ENCODE peak calls at places on chromosome 5, in ten cellular contexts. One of them, this sample, is unnamed.
A peak's percentile ranks its signal among the peaks of the same experiment; 100 is the strongest.

GRCh38 chr5:126552614-126553013 is 42.4 kb downstream of the ALDH7A1 start:
- DNase-seq in SK-N-SH: no peak
- DNase-seq in epithelial cell of proximal tubule: no peak
- DNase-seq in GM13977: no peak
- DNase-seq in GM13976: no peak
- DNase-seq in tibial artery: no peak
- DNase-seq in mesothelial cell of epicardium: no peak
- DNase-seq in AG10803: no peak
- DNase-seq in brain microvascular endothelial cell: no peak
- DNase-seq in cardiac fibroblast: no peak
- DNase-seq in this sample: no peak

GRCh38 chr5:44887722-44888121 is 79.0 kb downstream of the MRPS30 start:
- DNase-seq in GM13976: no peak
- DNase-seq in GM13977: peak; percentile 12
- DNase-seq in tibial artery: no peak
- DNase-seq in mesothelial cell of epicardium: no peak
- DNase-seq in brain microvascular endothelial cell: no peak
- DNase-seq in epithelial cell of proximal tubule: no peak
- DNase-seq in cardiac fibroblast: no peak
- DNase-seq in SK-N-SH: no peak
- DNase-seq in AG10803: no peak
- DNase-seq in this sample: no peak

GRCh38 chr5:90747693-90748092 is 189.1 kb downstream of the ADGRV1 start:
- DNase-seq in cardiac fibroblast: no peak
- DNase-seq in SK-N-SH: no peak
- DNase-seq in brain microvascular endothelial cell: no peak
- DNase-seq in tibial artery: no peak
- DNase-seq in mesothelial cell of epicardium: no peak
- DNase-seq in AG10803: no peak
- DNase-seq in epithelial cell of proximal tubule: no peak
- DNase-seq in GM13976: no peak
- DNase-seq in GM13977: no peak
- DNase-seq in this sample: no peak

GRCh38 chr5:137847699-137848098 is 20.0 kb upstream of the MYOT start:
- DNase-seq in GM13977: peak; percentile 29
- DNase-seq in brain microvascular endothelial cell: no peak
- DNase-seq in cardiac fibroblast: no peak
- DNase-seq in GM13976: peak; percentile 40
- DNase-seq in AG10803: no peak
- DNase-seq in epithelial cell of proximal tubule: no peak
- DNase-seq in tibial artery: no peak
- DNase-seq in mesothelial cell of epicardium: no peak
- DNase-seq in SK-N-SH: no peak
- DNase-seq in this sample: no peak

GRCh38 chr5:2929779-2930178 is 178.3 kb upstream of the IRX2 start:
- DNase-seq in GM13977: no peak
- DNase-seq in brain microvascular endothelial cell: no peak
- DNase-seq in epithelial cell of proximal tubule: no peak
- DNase-seq in tibial artery: no peak
- DNase-seq in AG10803: no peak
- DNase-seq in mesothelial cell of epicardium: no peak
- DNase-seq in SK-N-SH: no peak
- DNase-seq in cardiac fibroblast: no peak
- DNase-seq in GM13976: no peak
- DNase-seq in this sample: no peak

GRCh38 chr5:10876345-10876744 is 115.3 kb upstream of the DAP start:
- DNase-seq in epithelial cell of proximal tubule: no peak
- DNase-seq in mesothelial cell of epicardium: no peak
- DNase-seq in cardiac fibroblast: no peak
- DNase-seq in GM13977: no peak
- DNase-seq in AG10803: no peak
- DNase-seq in SK-N-SH: no peak
- DNase-seq in brain microvascular endothelial cell: no peak
- DNase-seq in tibial artery: peak; percentile 42
- DNase-seq in GM13976: no peak
- DNase-seq in this sample: no peak

GRCh38 chr5:83322273-83322924 is 149.1 kb upstream of the VCAN start:
- DNase-seq in AG10803: peak; percentile 5
- DNase-seq in GM13976: no peak
- DNase-seq in SK-N-SH: no peak
- DNase-seq in brain microvascular endothelial cell: peak; percentile 6
- DNase-seq in epithelial cell of proximal tubule: no peak
- DNase-seq in mesothelial cell of epicardium: no peak
- DNase-seq in cardiac fibroblast: no peak
- DNase-seq in tibial artery: no peak
- DNase-seq in GM13977: no peak
- DNase-seq in this sample: no peak

GRCh38 chr5:24363789-24364534 is 280.8 kb downstream of the CDH10 start:
- DNase-seq in epithelial cell of proximal tubule: no peak
- DNase-seq in GM13977: no peak
- DNase-seq in cardiac fibroblast: no peak
- DNase-seq in brain microvascular endothelial cell: no peak
- DNase-seq in GM13976: no peak
- DNase-seq in SK-N-SH: no peak
- DNase-seq in mesothelial cell of epicardium: no peak
- DNase-seq in AG10803: no peak
- DNase-seq in tibial artery: no peak
- DNase-seq in this sample: no peak

GRCh38 chr5:10935536-10935935 is 174.5 kb upstream of the DAP start:
- DNase-seq in tibial artery: no peak
- DNase-seq in cardiac fibroblast: no peak
- DNase-seq in AG10803: no peak
- DNase-seq in brain microvascular endothelial cell: no peak
- DNase-seq in SK-N-SH: no peak
- DNase-seq in epithelial cell of proximal tubule: no peak
- DNase-seq in GM13976: no peak
- DNase-seq in GM13977: no peak
- DNase-seq in mesothelial cell of epicardium: no peak
- DNase-seq in this sample: no peak

GRCh38 chr5:174837919-174838902 is 113.8 kb downstream of the MSX2 start:
- DNase-seq in tibial artery: peak; percentile 21
- DNase-seq in epithelial cell of proximal tubule: peak; percentile 1
- DNase-seq in brain microvascular endothelial cell: peak; percentile 14
- DNase-seq in cardiac fibroblast: peak; percentile 55
- DNase-seq in GM13977: no peak
- DNase-seq in mesothelial cell of epicardium: no peak
- DNase-seq in AG10803: peak; percentile 80
- DNase-seq in SK-N-SH: peak; percentile 17
- DNase-seq in GM13976: no peak
- DNase-seq in this sample: peak; percentile 64

GRCh38 chr5:83277154-83277553 is 194.4 kb upstream of the VCAN start:
- DNase-seq in mesothelial cell of epicardium: no peak
- DNase-seq in cardiac fibroblast: no peak
- DNase-seq in AG10803: peak; percentile 33
- DNase-seq in GM13976: no peak
- DNase-seq in SK-N-SH: no peak
- DNase-seq in brain microvascular endothelial cell: no peak
- DNase-seq in GM13977: no peak
- DNase-seq in epithelial cell of proximal tubule: no peak
- DNase-seq in tibial artery: no peak
- DNase-seq in this sample: peak; percentile 53

GRCh38 chr5:159316519-159317383 is 13.5 kb downstream of the IL12B start:
- DNase-seq in mesothelial cell of epicardium: no peak
- DNase-seq in SK-N-SH: peak; percentile 66
- DNase-seq in tibial artery: peak; percentile 20
- DNase-seq in GM13976: peak; percentile 51
- DNase-seq in cardiac fibroblast: peak; percentile 80
- DNase-seq in brain microvascular endothelial cell: peak; percentile 55
- DNase-seq in GM13977: peak; percentile 60
- DNase-seq in epithelial cell of proximal tubule: no peak
- DNase-seq in AG10803: peak; percentile 53
- DNase-seq in this sample: no peak

GRCh38 chr5:120734033-120734432 is 269.9 kb downstream of the PRR16 start:
- DNase-seq in tibial artery: no peak
- DNase-seq in mesothelial cell of epicardium: no peak
- DNase-seq in SK-N-SH: no peak
- DNase-seq in epithelial cell of proximal tubule: no peak
- DNase-seq in GM13977: no peak
- DNase-seq in brain microvascular endothelial cell: no peak
- DNase-seq in AG10803: peak; percentile 63
- DNase-seq in cardiac fibroblast: no peak
- DNase-seq in GM13976: no peak
- DNase-seq in this sample: no peak

GRCh38 chr5:132221781-132222648 is 5.6 kb downstream of the P4HA2 start:
- DNase-seq in GM13977: no peak
- DNase-seq in epithelial cell of proximal tubule: no peak
- DNase-seq in cardiac fibroblast: peak; percentile 67
- DNase-seq in tibial artery: peak; percentile 63
- DNase-seq in mesothelial cell of epicardium: no peak
- DNase-seq in brain microvascular endothelial cell: no peak
- DNase-seq in AG10803: peak; percentile 94
- DNase-seq in SK-N-SH: no peak
- DNase-seq in GM13976: no peak
- DNase-seq in this sample: no peak

GRCh38 chr5:106089073-106089472 is 1581.7 kb downstream of the EFNA5 start:
- DNase-seq in SK-N-SH: no peak
- DNase-seq in cardiac fibroblast: no peak
- DNase-seq in GM13976: no peak
- DNase-seq in GM13977: no peak
- DNase-seq in tibial artery: no peak
- DNase-seq in mesothelial cell of epicardium: no peak
- DNase-seq in AG10803: no peak
- DNase-seq in epithelial cell of proximal tubule: no peak
- DNase-seq in brain microvascular endothelial cell: no peak
- DNase-seq in this sample: no peak

GRCh38 chr5:76576468-76576867 is 46.7 kb downstream of the F2RL2 start:
- DNase-seq in GM13976: no peak
- DNase-seq in SK-N-SH: no peak
- DNase-seq in AG10803: no peak
- DNase-seq in epithelial cell of proximal tubule: no peak
- DNase-seq in brain microvascular endothelial cell: no peak
- DNase-seq in tibial artery: no peak
- DNase-seq in cardiac fibroblast: no peak
- DNase-seq in GM13977: no peak
- DNase-seq in mesothelial cell of epicardium: no peak
- DNase-seq in this sample: no peak

GRCh38 chr5:76571595-76571994 is 51.6 kb downstream of the F2RL2 start:
- DNase-seq in GM13976: no peak
- DNase-seq in epithelial cell of proximal tubule: no peak
- DNase-seq in brain microvascular endothelial cell: no peak
- DNase-seq in GM13977: no peak
- DNase-seq in cardiac fibroblast: no peak
- DNase-seq in SK-N-SH: no peak
- DNase-seq in AG10803: no peak
- DNase-seq in mesothelial cell of epicardium: no peak
- DNase-seq in tibial artery: no peak
- DNase-seq in this sample: no peak
- TF ChIP-seq CTCF in GM13976: peak; percentile 13
- TF ChIP-seq CTCF in epithelial cell of proximal tubule: peak; percentile 20
- TF ChIP-seq CTCF in brain microvascular endothelial cell: no peak
- TF ChIP-seq CTCF in GM13977: peak; percentile 6
- TF ChIP-seq CTCF in cardiac fibroblast: no peak
- TF ChIP-seq CTCF in SK-N-SH: peak; percentile 36
- TF ChIP-seq CTCF in AG10803: no peak
- TF ChIP-seq CTCF in mesothelial cell of epicardium: no peak
- TF ChIP-seq CTCF in tibial artery: no peak
- TF ChIP-seq CTCF in this sample: no peak

DNA sequence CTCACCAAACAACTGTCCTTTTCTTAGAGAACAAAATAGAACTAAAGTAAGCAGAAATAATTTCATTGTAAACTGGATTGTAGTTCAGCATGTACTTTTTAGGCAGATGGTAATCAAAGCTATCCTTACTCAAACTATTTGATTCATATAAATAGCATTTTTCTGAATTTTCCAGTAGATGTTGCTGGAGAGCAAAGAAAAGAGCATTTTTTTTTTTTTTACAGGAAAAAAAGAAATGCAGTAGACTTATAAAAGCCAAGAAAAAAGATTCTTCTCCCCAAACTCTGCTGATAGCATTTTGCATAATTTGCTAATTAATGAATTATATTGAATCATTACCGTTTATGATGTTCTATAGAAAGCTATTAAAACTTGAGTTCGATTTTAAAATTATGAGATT is 715.3 kb upstream of the WWC1 start:
- DNase-seq in epithelial cell of proximal tubule: no peak
- DNase-seq in tibial artery: no peak
- DNase-seq in AG10803: peak; percentile 37
- DNase-seq in brain microvascular endothelial cell: no peak
- DNase-seq in SK-N-SH: no peak
- DNase-seq in GM13977: no peak
- DNase-seq in cardiac fibroblast: no peak
- DNase-seq in mesothelial cell of epicardium: no peak
- DNase-seq in GM13976: no peak
- DNase-seq in this sample: no peak
- TF ChIP-seq CTCF in epithelial cell of proximal tubule: no peak
- TF ChIP-seq CTCF in tibial artery: no peak
- TF ChIP-seq CTCF in AG10803: peak; percentile 52
- TF ChIP-seq CTCF in brain microvascular endothelial cell: no peak
- TF ChIP-seq CTCF in SK-N-SH: peak; percentile 50
- TF ChIP-seq CTCF in GM13977: no peak
- TF ChIP-seq CTCF in cardiac fibroblast: no peak
- TF ChIP-seq CTCF in mesothelial cell of epicardium: no peak
- TF ChIP-seq CTCF in GM13976: no peak
- TF ChIP-seq CTCF in this sample: no peak

DNA sequence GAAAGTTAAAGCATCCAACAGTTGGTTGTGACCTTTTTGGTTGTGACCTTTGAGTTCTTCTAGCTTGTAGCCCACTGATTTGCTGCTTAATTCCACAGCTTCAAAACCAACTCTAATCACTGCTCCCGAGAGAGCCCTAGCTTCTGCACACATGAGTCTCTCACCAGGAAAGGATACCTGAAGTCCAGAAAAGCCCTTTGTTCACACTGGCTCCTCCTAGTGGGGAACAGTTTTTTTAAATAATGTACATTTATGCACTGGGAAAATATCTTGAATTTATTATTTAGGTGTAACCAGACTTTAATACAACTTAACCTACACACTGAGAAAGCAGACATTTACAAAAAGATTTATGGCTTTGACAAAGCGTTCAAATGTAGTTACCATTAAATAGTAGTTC is 120.2 kb upstream of the CCDC152 start:
- DNase-seq in SK-N-SH: no peak
- DNase-seq in AG10803: no peak
- DNase-seq in GM13977: no peak
- DNase-seq in tibial artery: no peak
- DNase-seq in mesothelial cell of epicardium: no peak
- DNase-seq in brain microvascular endothelial cell: no peak
- DNase-seq in GM13976: peak; percentile 21
- DNase-seq in epithelial cell of proximal tubule: no peak
- DNase-seq in cardiac fibroblast: peak; percentile 44
- DNase-seq in this sample: no peak
- TF ChIP-seq CTCF in SK-N-SH: peak; percentile 33
- TF ChIP-seq CTCF in AG10803: peak; percentile 25
- TF ChIP-seq CTCF in GM13977: peak; percentile 21
- TF ChIP-seq CTCF in tibial artery: no peak
- TF ChIP-seq CTCF in mesothelial cell of epicardium: no peak
- TF ChIP-seq CTCF in brain microvascular endothelial cell: peak; percentile 57
- TF ChIP-seq CTCF in GM13976: no peak
- TF ChIP-seq CTCF in epithelial cell of proximal tubule: peak; percentile 58
- TF ChIP-seq CTCF in cardiac fibroblast: peak; percentile 46
- TF ChIP-seq CTCF in this sample: no peak

DNA sequence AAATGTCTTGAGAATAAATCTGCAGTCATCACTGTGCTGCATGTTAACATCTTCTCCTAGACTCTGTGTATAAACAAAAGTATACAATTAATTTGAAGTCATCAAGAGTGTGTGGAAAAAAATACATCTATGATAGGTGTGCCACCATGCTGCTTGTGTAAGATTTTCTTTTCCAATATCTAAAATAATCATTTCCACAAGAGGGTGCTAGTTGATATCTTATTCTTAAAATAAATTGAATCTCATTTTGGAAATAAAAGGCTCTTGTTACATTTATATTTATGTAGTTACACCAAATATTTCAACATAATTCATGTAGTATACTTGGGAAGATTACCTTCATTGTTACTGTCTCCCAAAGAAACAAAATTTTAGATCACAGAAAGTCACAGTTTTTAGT is 14.1 kb upstream of the MOCS2 start:
- DNase-seq in mesothelial cell of epicardium: no peak
- DNase-seq in AG10803: peak; percentile 37
- DNase-seq in epithelial cell of proximal tubule: no peak
- DNase-seq in GM13977: no peak
- DNase-seq in SK-N-SH: no peak
- DNase-seq in GM13976: no peak
- DNase-seq in tibial artery: no peak
- DNase-seq in brain microvascular endothelial cell: no peak
- DNase-seq in cardiac fibroblast: peak; percentile 49
- DNase-seq in this sample: no peak
- TF ChIP-seq CTCF in mesothelial cell of epicardium: peak; percentile 51
- TF ChIP-seq CTCF in AG10803: peak; percentile 47
- TF ChIP-seq CTCF in epithelial cell of proximal tubule: no peak
- TF ChIP-seq CTCF in GM13977: peak; percentile 3
- TF ChIP-seq CTCF in SK-N-SH: peak; percentile 63
- TF ChIP-seq CTCF in GM13976: no peak
- TF ChIP-seq CTCF in tibial artery: peak; percentile 13
- TF ChIP-seq CTCF in brain microvascular endothelial cell: no peak
- TF ChIP-seq CTCF in cardiac fibroblast: no peak
- TF ChIP-seq CTCF in this sample: no peak